ENCODE peak calls at places on chromosomes 3 and 15, in nine cellular contexts. V is heart left ventricle, W is ovary, X is aorta, J is stomach, B is H9, G is psoas muscle, O is SK-N-SH, I is IMR-90. K is an unnamed sample.

GRCh38 chr15:31325432-31325975 is 1.1 kb upstream of the KLF13 start:
- DNase-seq in V (peak), W (peak), X (peak), J (peak), B (no peak), G (peak), O (peak), I (peak), K (no peak)

GRCh38 chr3:4504340-4505261 is 11.5 kb downstream of the ITPR1 start:
- DNase-seq in V (no peak), W (peak), X (no peak), J (no peak), B (no peak), G (no peak), O (peak), I (no peak), K (no peak)

GRCh38 chr3:112391648-112392047 is 58.7 kb downstream of the CD200 start:
- DNase-seq in V (no peak), W (no peak), X (no peak), J (no peak), B (no peak), G (no peak), O (no peak), I (no peak), K (no peak)

GRCh38 chr15:71811752-71812735 is 1.7 kb downstream of the NR2E3 start:
- DNase-seq in V (no peak), W (no peak), X (no peak), J (no peak), B (no peak), G (no peak), O (peak), I (no peak), K (no peak)

GRCh38 chr3:58427661-58428361 is 5.8 kb downstream of the PDHB start:
- DNase-seq in V (no peak), W (no peak), X (no peak), J (no peak), B (no peak), G (no peak), O (no peak), I (no peak), K (no peak)

GRCh38 chr3:53729618-53730017 is 116.6 kb downstream of the CHDH start:
- DNase-seq in V (no peak), W (no peak), X (no peak), J (no peak), B (no peak), G (no peak), O (no peak), I (no peak), K (no peak)

GRCh38 chr15:74294010-74294409 is 57.9 kb downstream of the CCDC33 start:
- DNase-seq in V (no peak), W (no peak), X (no peak), J (no peak), B (no peak), G (no peak), O (no peak), I (no peak), K (no peak)

GRCh38 chr3:149091983-149092382 is 5.7 kb upstream of the HLTF start:
- DNase-seq in V (no peak), W (no peak), X (no peak), J (no peak), B (no peak), G (no peak), O (no peak), I (no peak), K (no peak)

GRCh38 chr3:105399611-105400010 is 32.9 kb downstream of the ALCAM start:
- DNase-seq in V (no peak), W (no peak), X (no peak), J (no peak), B (no peak), G (no peak), O (no peak), I (no peak), K (no peak)

GRCh38 chr3:111956995-111957736 is 21.7 kb upstream of the ABHD10 start:
- DNase-seq in V (no peak), W (no peak), X (no peak), J (no peak), B (peak), G (no peak), O (no peak), I (no peak), K (no peak)

GRCh38 chr3:146550743-146551510 is 6.5 kb upstream of the PLSCR1 start:
- DNase-seq in V (no peak), W (no peak), X (no peak), J (no peak), B (no peak), G (no peak), O (no peak), I (peak), K (no peak)

GRCh38 chr3:153369561-153370374 is 207.7 kb downstream of the RAP2B start:
- DNase-seq in V (no peak), W (no peak), X (no peak), J (no peak), B (no peak), G (peak), O (no peak), I (no peak), K (no peak)

GRCh38 chr3:171994646-171995441 is 44.5 kb upstream of the FNDC3B start:
- DNase-seq in V (no peak), W (no peak), X (no peak), J (no peak), B (no peak), G (no peak), O (no peak), I (peak), K (no peak)

DNA sequence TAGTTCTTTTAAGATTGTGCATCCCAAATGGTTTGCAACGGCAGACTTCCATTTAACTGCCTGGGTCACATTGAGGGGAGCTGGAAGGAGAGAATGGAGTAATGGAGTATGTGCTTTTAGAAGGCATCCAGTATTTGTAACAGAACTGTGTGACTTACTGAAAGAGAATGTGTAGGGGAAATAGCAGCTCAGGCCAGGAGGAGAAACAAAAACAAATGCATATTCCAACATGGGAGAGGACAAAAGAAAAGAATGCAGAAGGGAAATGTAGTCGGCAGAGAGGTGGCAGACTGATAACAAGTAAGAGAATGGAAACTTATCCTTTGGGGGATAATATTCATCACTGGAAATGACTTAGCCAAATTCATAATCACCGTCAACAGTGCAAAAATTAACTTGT is 294.8 kb upstream of the SGO1 start:
- DNase-seq in V (no peak), W (no peak), X (no peak), J (no peak), B (no peak), G (no peak), O (no peak), I (no peak), K (no peak)
- H3K27ac ChIP-seq in V (no peak), W (no peak), X (no peak), J (no peak), B (peak), G (no peak), O (no peak), I (no peak), K (no peak)

GRCh38 chr15:63041982-63042878 is at the start of gene TPM1:
- DNase-seq in V (peak), W (peak), X (peak), J (peak), B (peak), G (peak), O (peak), I (peak), K (peak)

GRCh38 chr15:63040954-63041353 is 1.6 kb upstream of the TPM1 start:
- DNase-seq in V (no peak), W (no peak), X (peak), J (no peak), B (no peak), G (peak), O (peak), I (no peak), K (no peak)

GRCh38 chr15:63042879-63043340 is 363 bp downstream of the TPM1 start:
- DNase-seq in V (no peak), W (no peak), X (no peak), J (no peak), B (no peak), G (no peak), O (peak), I (no peak), K (no peak)

GRCh38 chr15:63040509-63040908 is 2.0 kb upstream of the TPM1 start:
- DNase-seq in V (no peak), W (no peak), X (no peak), J (no peak), B (no peak), G (no peak), O (no peak), I (no peak), K (no peak)

GRCh38 chr15:63041402-63041977 is 1.1 kb upstream of the TPM1 start:
- DNase-seq in V (no peak), W (no peak), X (no peak), J (no peak), B (no peak), G (no peak), O (no peak), I (no peak), K (no peak)
- H3K27ac ChIP-seq in V (peak), W (peak), X (peak), J (peak), B (no peak), G (peak), O (peak), I (peak), K (peak)

GRCh38 chr15:43774062-43774461 is 2.7 kb downstream of the ELL3 start:
- DNase-seq in V (no peak), W (no peak), X (no peak), J (no peak), B (no peak), G (no peak), O (no peak), I (no peak), K (no peak)
- H3K27ac ChIP-seq in V (no peak), W (no peak), X (no peak), J (no peak), B (no peak), G (peak), O (no peak), I (no peak), K (no peak)

GRCh38 chr15:62406268-62406667 is 241.2 kb upstream of the C2CD4B start:
- DNase-seq in V (no peak), W (no peak), X (no peak), J (no peak), B (no peak), G (no peak), O (no peak), I (no peak), K (no peak)

GRCh38 chr15:62400778-62401177 is 235.7 kb upstream of the C2CD4B start:
- DNase-seq in V (no peak), W (no peak), X (no peak), J (no peak), B (no peak), G (no peak), O (no peak), I (no peak), K (no peak)

GRCh38 chr15:62403164-62403809 is 238.2 kb upstream of the C2CD4B start:
- DNase-seq in V (no peak), W (no peak), X (no peak), J (no peak), B (no peak), G (no peak), O (no peak), I (peak), K (no peak)

GRCh38 chr15:62404194-62404985 is 239.3 kb upstream of the C2CD4B start:
- DNase-seq in V (no peak), W (no peak), X (no peak), J (no peak), B (no peak), G (no peak), O (no peak), I (no peak), K (no peak)

DNA sequence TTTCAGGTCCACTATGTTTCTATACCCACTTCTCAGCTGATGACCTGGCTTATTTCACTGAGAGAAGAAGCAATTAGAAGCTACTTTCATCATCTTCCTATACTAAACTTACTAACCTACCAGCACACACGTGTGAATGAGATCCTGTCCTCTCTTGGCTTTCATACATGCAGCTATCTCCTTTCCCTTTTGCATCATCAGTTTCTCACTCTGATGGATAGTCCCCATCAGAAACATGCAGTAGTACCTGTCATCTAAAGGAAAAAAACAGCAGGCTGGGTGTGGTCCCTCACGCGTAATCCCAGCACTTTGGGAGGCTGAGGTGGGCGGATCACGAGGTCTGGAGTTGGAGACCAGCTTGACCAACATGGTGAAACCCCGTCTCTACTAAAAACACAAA is 237.6 kb upstream of the C2CD4B start:
- DNase-seq in V (no peak), W (no peak), X (no peak), J (no peak), B (no peak), G (no peak), O (no peak), I (no peak), K (no peak)
- H3K27ac ChIP-seq in V (peak), W (no peak), X (peak), J (peak), B (no peak), G (peak), O (no peak), I (no peak), K (no peak)

GRCh38 chr15:98858610-98859023 is 149.0 kb downstream of the PGPEP1L start:
- DNase-seq in V (no peak), W (no peak), X (no peak), J (no peak), B (no peak), G (no peak), O (no peak), I (no peak), K (no peak)

GRCh38 chr15:98859149-98859548 is 148.4 kb downstream of the PGPEP1L start:
- DNase-seq in V (no peak), W (no peak), X (no peak), J (no peak), B (no peak), G (no peak), O (no peak), I (no peak), K (no peak)

GRCh38 chr15:98863983-98864382 is 143.6 kb downstream of the PGPEP1L start:
- DNase-seq in V (no peak), W (no peak), X (no peak), J (no peak), B (no peak), G (no peak), O (no peak), I (no peak), K (no peak)

GRCh38 chr15:98860647-98861041 is 146.9 kb downstream of the PGPEP1L start:
- DNase-seq in V (no peak), W (no peak), X (no peak), J (no peak), B (no peak), G (no peak), O (no peak), I (no peak), K (no peak)

DNA sequence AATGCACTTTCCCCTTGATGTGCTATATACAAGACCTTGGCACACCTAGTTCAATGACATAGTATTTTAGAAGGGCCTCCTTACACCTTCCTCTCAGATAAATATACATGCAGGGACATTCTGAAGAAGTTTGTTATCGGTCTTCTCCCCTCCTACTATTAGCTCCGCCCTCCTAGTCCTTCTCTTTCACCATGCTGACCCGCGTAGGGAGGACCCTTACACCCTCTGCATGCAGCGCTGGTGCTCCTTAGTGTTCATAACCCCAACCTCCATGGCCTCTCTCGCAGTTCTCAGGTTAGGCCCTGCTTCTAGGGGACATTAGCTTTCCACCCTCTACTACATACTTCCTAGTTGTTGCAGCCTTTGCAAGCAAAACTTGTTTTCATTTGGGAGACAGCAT is 146.4 kb downstream of the PGPEP1L start:
- DNase-seq in V (no peak), W (no peak), X (no peak), J (no peak), B (no peak), G (no peak), O (no peak), I (no peak), K (no peak)
- H3K27ac ChIP-seq in V (no peak), W (no peak), X (peak), J (peak), B (no peak), G (no peak), O (no peak), I (no peak), K (no peak)

GRCh38 chr3:150324825-150325224 is 83.3 kb upstream of the TSC22D2 start:
- DNase-seq in V (no peak), W (no peak), X (no peak), J (no peak), B (no peak), G (no peak), O (no peak), I (no peak), K (no peak)
- H3K27ac ChIP-seq in V (no peak), W (no peak), X (no peak), J (no peak), B (no peak), G (no peak), O (no peak), I (no peak), K (no peak)